ENCODE peak calls at places on chromosome 17, in nine cellular contexts. One of them, this sample, is unnamed.

GRCh38 chr17:70047619-70048018 is 27.4 kb upstream of the KCNJ16 start:
- DNase-seq in sigmoid colon: no peak
- DNase-seq in mucosa of gallbladder: no peak
- DNase-seq in ELR: no peak
- DNase-seq in NCI-H1105 treated with DMSO at 0.1 percent for 48 hours: no peak
- DNase-seq in AG08396: no peak
- DNase-seq in tibial artery: no peak
- DNase-seq in stimulated activated CD4-positive, alpha-beta T cell treated with anti-CD3 and anti-CD28 coated beads, Interleukin-2, amount 100 ng/mL, for 48 hours: no peak
- DNase-seq in T-cell: no peak
- DNase-seq in this sample: no peak

GRCh38 chr17:75625813-75626486 is 7.3 kb upstream of the SMIM5 start:
- DNase-seq in NCI-H1105 treated with DMSO at 0.1 percent for 48 hours: no peak
- DNase-seq in T-cell: peak
- DNase-seq in ELR: peak
- DNase-seq in stimulated activated CD4-positive, alpha-beta T cell treated with anti-CD3 and anti-CD28 coated beads, Interleukin-2, amount 100 ng/mL, for 48 hours: no peak
- DNase-seq in mucosa of gallbladder: no peak
- DNase-seq in AG08396: peak
- DNase-seq in sigmoid colon: no peak
- DNase-seq in tibial artery: no peak
- DNase-seq in this sample: no peak

GRCh38 chr17:27977751-27978688 is 64.5 kb upstream of the NLK start:
- DNase-seq in AG08396: no peak
- DNase-seq in stimulated activated CD4-positive, alpha-beta T cell treated with anti-CD3 and anti-CD28 coated beads, Interleukin-2, amount 100 ng/mL, for 48 hours: no peak
- DNase-seq in ELR: peak
- DNase-seq in mucosa of gallbladder: no peak
- DNase-seq in T-cell: no peak
- DNase-seq in tibial artery: no peak
- DNase-seq in NCI-H1105 treated with DMSO at 0.1 percent for 48 hours: no peak
- DNase-seq in sigmoid colon: no peak
- DNase-seq in this sample: no peak

GRCh38 chr17:70053241-70054234 is 21.5 kb upstream of the KCNJ16 start:
- DNase-seq in mucosa of gallbladder: no peak
- DNase-seq in NCI-H1105 treated with DMSO at 0.1 percent for 48 hours: no peak
- DNase-seq in AG08396: no peak
- DNase-seq in T-cell: no peak
- DNase-seq in stimulated activated CD4-positive, alpha-beta T cell treated with anti-CD3 and anti-CD28 coated beads, Interleukin-2, amount 100 ng/mL, for 48 hours: no peak
- DNase-seq in ELR: no peak
- DNase-seq in tibial artery: no peak
- DNase-seq in sigmoid colon: no peak
- DNase-seq in this sample: no peak

GRCh38 chr17:61479493-61480413 is 27.5 kb downstream of the TBX4 start:
- DNase-seq in stimulated activated CD4-positive, alpha-beta T cell treated with anti-CD3 and anti-CD28 coated beads, Interleukin-2, amount 100 ng/mL, for 48 hours: no peak
- DNase-seq in AG08396: no peak
- DNase-seq in NCI-H1105 treated with DMSO at 0.1 percent for 48 hours: no peak
- DNase-seq in ELR: no peak
- DNase-seq in mucosa of gallbladder: no peak
- DNase-seq in sigmoid colon: peak
- DNase-seq in T-cell: no peak
- DNase-seq in tibial artery: no peak
- DNase-seq in this sample: no peak

GRCh38 chr17:65270932-65271700 is 133.9 kb downstream of the RGS9 start:
- DNase-seq in sigmoid colon: no peak
- DNase-seq in stimulated activated CD4-positive, alpha-beta T cell treated with anti-CD3 and anti-CD28 coated beads, Interleukin-2, amount 100 ng/mL, for 48 hours: no peak
- DNase-seq in NCI-H1105 treated with DMSO at 0.1 percent for 48 hours: no peak
- DNase-seq in tibial artery: no peak
- DNase-seq in AG08396: no peak
- DNase-seq in ELR: no peak
- DNase-seq in T-cell: no peak
- DNase-seq in mucosa of gallbladder: no peak
- DNase-seq in this sample: no peak

GRCh38 chr17:36463916-36464764 is 22.3 kb upstream of the ZNHIT3 start:
- DNase-seq in sigmoid colon: peak
- DNase-seq in tibial artery: no peak
- DNase-seq in NCI-H1105 treated with DMSO at 0.1 percent for 48 hours: no peak
- DNase-seq in AG08396: peak
- DNase-seq in ELR: peak
- DNase-seq in mucosa of gallbladder: peak
- DNase-seq in T-cell: peak
- DNase-seq in stimulated activated CD4-positive, alpha-beta T cell treated with anti-CD3 and anti-CD28 coated beads, Interleukin-2, amount 100 ng/mL, for 48 hours: peak
- DNase-seq in this sample: no peak

GRCh38 chr17:9371019-9371418 is 204.6 kb downstream of the STX8 start:
- DNase-seq in AG08396: peak
- DNase-seq in tibial artery: no peak
- DNase-seq in T-cell: no peak
- DNase-seq in NCI-H1105 treated with DMSO at 0.1 percent for 48 hours: peak
- DNase-seq in ELR: peak
- DNase-seq in sigmoid colon: no peak
- DNase-seq in stimulated activated CD4-positive, alpha-beta T cell treated with anti-CD3 and anti-CD28 coated beads, Interleukin-2, amount 100 ng/mL, for 48 hours: peak
- DNase-seq in mucosa of gallbladder: no peak
- DNase-seq in this sample: no peak

GRCh38 chr17:66493283-66494019 is 191.0 kb downstream of the PRKCA start:
- DNase-seq in AG08396: no peak
- DNase-seq in ELR: peak
- DNase-seq in sigmoid colon: no peak
- DNase-seq in tibial artery: no peak
- DNase-seq in T-cell: no peak
- DNase-seq in stimulated activated CD4-positive, alpha-beta T cell treated with anti-CD3 and anti-CD28 coated beads, Interleukin-2, amount 100 ng/mL, for 48 hours: no peak
- DNase-seq in mucosa of gallbladder: no peak
- DNase-seq in NCI-H1105 treated with DMSO at 0.1 percent for 48 hours: no peak
- DNase-seq in this sample: no peak

GRCh38 chr17:43803758-43804157 is 23.5 kb downstream of the CFAP97D1 start:
- DNase-seq in ELR: peak
- DNase-seq in stimulated activated CD4-positive, alpha-beta T cell treated with anti-CD3 and anti-CD28 coated beads, Interleukin-2, amount 100 ng/mL, for 48 hours: no peak
- DNase-seq in NCI-H1105 treated with DMSO at 0.1 percent for 48 hours: no peak
- DNase-seq in AG08396: no peak
- DNase-seq in tibial artery: no peak
- DNase-seq in T-cell: no peak
- DNase-seq in sigmoid colon: no peak
- DNase-seq in mucosa of gallbladder: no peak
- DNase-seq in this sample: no peak

GRCh38 chr17:79800325-79801155 is 3.7 kb upstream of the CBX8 start:
- DNase-seq in AG08396: peak
- DNase-seq in NCI-H1105 treated with DMSO at 0.1 percent for 48 hours: peak
- DNase-seq in sigmoid colon: no peak
- DNase-seq in mucosa of gallbladder: no peak
- DNase-seq in T-cell: no peak
- DNase-seq in stimulated activated CD4-positive, alpha-beta T cell treated with anti-CD3 and anti-CD28 coated beads, Interleukin-2, amount 100 ng/mL, for 48 hours: peak
- DNase-seq in ELR: peak
- DNase-seq in tibial artery: no peak
- DNase-seq in this sample: peak

GRCh38 chr17:52606098-52606497 is 447.6 kb upstream of the CA10 start:
- DNase-seq in tibial artery: no peak
- DNase-seq in NCI-H1105 treated with DMSO at 0.1 percent for 48 hours: no peak
- DNase-seq in mucosa of gallbladder: no peak
- DNase-seq in sigmoid colon: no peak
- DNase-seq in T-cell: no peak
- DNase-seq in stimulated activated CD4-positive, alpha-beta T cell treated with anti-CD3 and anti-CD28 coated beads, Interleukin-2, amount 100 ng/mL, for 48 hours: no peak
- DNase-seq in AG08396: no peak
- DNase-seq in ELR: peak
- DNase-seq in this sample: no peak

GRCh38 chr17:949623-950338 is 29.8 kb downstream of the NXN start:
- DNase-seq in mucosa of gallbladder: no peak
- DNase-seq in stimulated activated CD4-positive, alpha-beta T cell treated with anti-CD3 and anti-CD28 coated beads, Interleukin-2, amount 100 ng/mL, for 48 hours: no peak
- DNase-seq in tibial artery: no peak
- DNase-seq in T-cell: no peak
- DNase-seq in AG08396: no peak
- DNase-seq in ELR: no peak
- DNase-seq in sigmoid colon: no peak
- DNase-seq in NCI-H1105 treated with DMSO at 0.1 percent for 48 hours: no peak
- DNase-seq in this sample: no peak

GRCh38 chr17:48715496-48716399 is 6.6 kb downstream of the PRAC1 start:
- DNase-seq in AG08396: no peak
- DNase-seq in NCI-H1105 treated with DMSO at 0.1 percent for 48 hours: no peak
- DNase-seq in ELR: no peak
- DNase-seq in tibial artery: no peak
- DNase-seq in sigmoid colon: peak
- DNase-seq in mucosa of gallbladder: no peak
- DNase-seq in T-cell: no peak
- DNase-seq in stimulated activated CD4-positive, alpha-beta T cell treated with anti-CD3 and anti-CD28 coated beads, Interleukin-2, amount 100 ng/mL, for 48 hours: no peak
- DNase-seq in this sample: no peak

GRCh38 chr17:46136820-46137219 is 56.4 kb downstream of the KANSL1 start:
- DNase-seq in AG08396: no peak
- DNase-seq in NCI-H1105 treated with DMSO at 0.1 percent for 48 hours: no peak
- DNase-seq in mucosa of gallbladder: no peak
- DNase-seq in sigmoid colon: no peak
- DNase-seq in T-cell: no peak
- DNase-seq in tibial artery: no peak
- DNase-seq in stimulated activated CD4-positive, alpha-beta T cell treated with anti-CD3 and anti-CD28 coated beads, Interleukin-2, amount 100 ng/mL, for 48 hours: no peak
- DNase-seq in ELR: no peak
- DNase-seq in this sample: no peak

GRCh38 chr17:28655160-28655559 is 6.5 kb downstream of the SDF2 start:
- DNase-seq in stimulated activated CD4-positive, alpha-beta T cell treated with anti-CD3 and anti-CD28 coated beads, Interleukin-2, amount 100 ng/mL, for 48 hours: no peak
- DNase-seq in sigmoid colon: no peak
- DNase-seq in T-cell: no peak
- DNase-seq in NCI-H1105 treated with DMSO at 0.1 percent for 48 hours: no peak
- DNase-seq in tibial artery: no peak
- DNase-seq in mucosa of gallbladder: no peak
- DNase-seq in AG08396: no peak
- DNase-seq in ELR: no peak
- DNase-seq in this sample: no peak

GRCh38 chr17:35188111-35188510 is 6.1 kb downstream of the SLC35G3 start:
- DNase-seq in stimulated activated CD4-positive, alpha-beta T cell treated with anti-CD3 and anti-CD28 coated beads, Interleukin-2, amount 100 ng/mL, for 48 hours: no peak
- DNase-seq in tibial artery: no peak
- DNase-seq in T-cell: no peak
- DNase-seq in mucosa of gallbladder: no peak
- DNase-seq in sigmoid colon: no peak
- DNase-seq in NCI-H1105 treated with DMSO at 0.1 percent for 48 hours: no peak
- DNase-seq in AG08396: no peak
- DNase-seq in ELR: no peak
- DNase-seq in this sample: peak

This sample was measured in T-helper 2 cell.